ENCODE peak calls at places on chromosomes 2 and 18, in seven cellular contexts. N, M, X, Y, V, U and D are unnamed samples. For H3K4me1, the result is how much of the 10 kb centered on the place peaks cover.

GRCh38 chr2:191724015-191724414 is 46.1 kb downstream of the NABP1 start:
- DNase-seq in N (no peak), M (no peak), X (no peak), Y (no peak), V (no peak), U (no peak), D (no peak)

GRCh38 chr18:24246143-24246542 is 107.3 kb downstream of the CABYR start:
- DNase-seq in N (no peak), M (no peak), X (no peak), Y (no peak), V (no peak), U (no peak), D (no peak)

GRCh38 chr2:162072181-162072702 is 1.8 kb downstream of the DPP4 start:
- DNase-seq in N (no peak), M (no peak), X (no peak), Y (no peak), V (no peak), U (no peak), D (peak)

GRCh38 chr2:235458839-235459273 is 35.0 kb upstream of the AGAP1 start:
- DNase-seq in N (no peak), M (no peak), X (no peak), Y (peak), V (no peak), U (peak), D (no peak)

GRCh38 chr2:26139269-26140183 is 33.4 kb upstream of the GAREM2 start:
- DNase-seq in N (no peak), M (no peak), X (no peak), Y (no peak), V (no peak), U (no peak), D (no peak)

GRCh38 chr2:1855150-1855549 is 110.8 kb upstream of the PXDN start:
- DNase-seq in N (no peak), M (peak), X (no peak), Y (no peak), V (peak), U (peak), D (no peak)

GRCh38 chr2:43225093-43225787 is 1.2 kb downstream of the ZFP36L2 start:
- DNase-seq in N (peak), M (peak), X (peak), Y (peak), V (peak), U (peak), D (peak)

GRCh38 chr2:17539596-17539992 is 902 bp upstream of the VSNL1 start:
- DNase-seq in N (peak), M (peak), X (no peak), Y (no peak), V (no peak), U (peak), D (no peak)

GRCh38 chr2:168751104-168751768 is 51.2 kb upstream of the NOSTRIN start:
- DNase-seq in N (no peak), M (no peak), X (no peak), Y (no peak), V (no peak), U (no peak), D (peak)

GRCh38 chr18:3088444-3088843 is 75.5 kb upstream of the LPIN2 start:
- DNase-seq in N (no peak), M (no peak), X (no peak), Y (no peak), V (no peak), U (no peak), D (no peak)
- H3K27ac ChIP-seq in N (no peak), M (no peak), X (no peak), Y (no peak), V (no peak), U (peak), D (no peak)

DNA sequence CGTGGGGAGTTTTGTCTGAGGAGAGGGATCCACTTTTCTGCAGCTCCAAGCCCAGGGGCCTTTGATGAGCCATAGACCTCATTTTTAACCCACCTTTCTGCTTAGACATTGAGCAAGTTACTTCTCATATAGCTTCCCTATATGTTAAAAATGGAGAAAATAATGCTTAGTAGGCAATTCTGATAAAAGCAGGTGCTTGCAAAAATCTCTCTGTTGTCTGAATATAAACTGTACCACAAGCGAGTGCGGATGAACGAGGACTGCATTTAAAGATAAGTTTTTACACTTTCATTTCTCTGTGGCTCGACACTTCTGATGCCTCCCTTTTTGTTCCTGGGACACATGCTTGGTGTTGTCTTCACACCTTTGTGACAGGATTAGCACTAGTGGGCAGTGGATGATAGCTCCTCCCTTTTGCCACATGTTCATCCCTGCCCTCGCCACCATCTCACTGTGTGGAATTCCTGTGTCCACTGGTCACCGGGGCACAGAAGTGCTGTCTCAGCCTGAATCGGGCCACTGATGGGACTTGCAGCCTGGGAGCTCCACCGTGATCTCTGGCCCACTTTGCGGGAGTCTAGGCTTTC is 1.6 kb downstream of the TYMS start:
- DNase-seq in N (no peak), M (no peak), X (no peak), Y (no peak), V (no peak), U (no peak), D (no peak)
- H3K4me3 ChIP-seq in N (no peak), M (peak), X (peak), Y (peak), V (peak), U (peak), D (peak)

GRCh38 chr2:134244587-134244986 is 9.3 kb upstream of the MGAT5 start:
- DNase-seq in N (no peak), M (no peak), X (no peak), Y (no peak), V (no peak), U (no peak), D (no peak)
- H3K4me1 ChIP-seq in N (under half), M (under half), X (under half), Y (under half), V (under half), U (under half), D (under half)

GRCh38 chr18:9708882-9709877 is 1.1 kb downstream of the RAB31 start:
- DNase-seq in N (peak), M (peak), X (peak), Y (peak), V (no peak), U (peak), D (no peak)

GRCh38 chr18:9708057-9708881 is at the start of gene RAB31:
- DNase-seq in N (peak), M (peak), X (peak), Y (no peak), V (peak), U (peak), D (peak)

GRCh38 chr18:9705183-9705864 is 2.8 kb upstream of the RAB31 start:
- DNase-seq in N (no peak), M (no peak), X (no peak), Y (peak), V (no peak), U (no peak), D (no peak)

GRCh38 chr18:9706081-9706935 is 1.8 kb upstream of the RAB31 start:
- DNase-seq in N (no peak), M (no peak), X (no peak), Y (peak), V (no peak), U (no peak), D (no peak)

DNA sequence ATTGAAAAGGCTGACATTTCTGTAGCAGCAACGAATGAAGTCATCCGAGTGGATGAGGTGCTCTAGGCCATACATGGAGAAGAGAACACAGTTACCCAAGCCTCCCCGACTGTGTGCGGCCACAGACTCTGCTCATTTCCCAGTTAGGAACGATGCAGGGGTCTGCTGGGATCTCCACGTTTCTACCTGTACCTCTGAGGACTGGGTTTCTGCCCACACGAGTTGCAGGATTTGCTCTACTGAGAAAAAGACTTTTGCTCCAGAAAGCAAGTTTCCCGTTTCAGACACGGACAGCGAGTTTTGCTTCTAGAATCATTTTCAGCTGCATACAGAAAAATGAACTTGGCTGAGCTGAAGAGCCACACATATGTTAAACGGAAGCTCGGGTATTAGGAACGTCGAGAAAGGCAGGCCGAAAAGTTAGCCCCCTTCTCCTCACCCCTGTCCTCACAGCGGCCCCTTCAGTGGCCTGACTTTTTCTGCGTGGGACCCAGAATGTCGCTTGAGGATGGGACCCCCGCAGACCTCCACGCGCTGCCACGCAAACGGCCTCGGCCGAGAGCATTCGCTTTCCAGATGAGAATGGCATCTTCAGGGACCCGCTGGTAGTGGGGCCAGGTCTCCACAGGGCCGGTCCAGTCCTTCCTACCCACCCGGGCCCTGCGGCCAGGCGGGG is 582 bp upstream of the RAB31 start:
- DNase-seq in N (no peak), M (no peak), X (no peak), Y (no peak), V (no peak), U (no peak), D (no peak)
- H3K27ac ChIP-seq in N (peak), M (no peak), X (peak), Y (no peak), V (no peak), U (no peak), D (no peak)

GRCh38 chr2:178863856-178864620 is 56.8 kb upstream of the TTN start:
- DNase-seq in N (no peak), M (peak), X (no peak), Y (no peak), V (no peak), U (peak), D (no peak)

GRCh38 chr2:178860551-178860950 is 53.3 kb upstream of the TTN start:
- DNase-seq in N (no peak), M (no peak), X (no peak), Y (no peak), V (no peak), U (no peak), D (no peak)

GRCh38 chr2:178863130-178863855 is 56.1 kb upstream of the TTN start:
- DNase-seq in N (no peak), M (no peak), X (no peak), Y (no peak), V (no peak), U (no peak), D (no peak)

GRCh38 chr2:178858896-178859628 is 51.8 kb upstream of the TTN start:
- DNase-seq in N (no peak), M (no peak), X (no peak), Y (no peak), V (no peak), U (no peak), D (no peak)

GRCh38 chr2:178859760-178860159 is 52.5 kb upstream of the TTN start:
- DNase-seq in N (no peak), M (no peak), X (no peak), Y (no peak), V (no peak), U (no peak), D (no peak)
- H3K4me3 ChIP-seq in N (no peak), M (no peak), X (no peak), Y (no peak), V (no peak), U (no peak), D (no peak)

GRCh38 chr2:226153553-226153952 is 646.1 kb downstream of the IRS1 start:
- DNase-seq in N (no peak), M (no peak), X (no peak), Y (no peak), V (no peak), U (no peak), D (no peak)

GRCh38 chr2:226158229-226158628 is 641.4 kb downstream of the IRS1 start:
- DNase-seq in N (no peak), M (peak), X (no peak), Y (no peak), V (no peak), U (peak), D (no peak)

GRCh38 chr2:226155476-226155875 is 644.1 kb downstream of the IRS1 start:
- DNase-seq in N (no peak), M (no peak), X (no peak), Y (no peak), V (no peak), U (no peak), D (no peak)

GRCh38 chr2:226151157-226151556 is 648.5 kb downstream of the IRS1 start:
- DNase-seq in N (no peak), M (no peak), X (no peak), Y (no peak), V (no peak), U (no peak), D (no peak)

GRCh38 chr2:226154610-226155009 is 645.0 kb downstream of the IRS1 start:
- DNase-seq in N (no peak), M (no peak), X (no peak), Y (no peak), V (no peak), U (no peak), D (no peak)
- H3K4me1 ChIP-seq in N (under half), M (under half), X (under half), Y (under half), V (under half), U (under half), D (under half)

GRCh38 chr2:229616433-229616832 is 97.9 kb downstream of the DNER start:
- DNase-seq in N (no peak), M (no peak), X (no peak), Y (no peak), V (no peak), U (no peak), D (no peak)

GRCh38 chr2:229612395-229612971 is 101.9 kb downstream of the DNER start:
- DNase-seq in N (no peak), M (no peak), X (no peak), Y (no peak), V (no peak), U (no peak), D (no peak)

GRCh38 chr2:229611360-229611759 is 103.0 kb downstream of the DNER start:
- DNase-seq in N (no peak), M (no peak), X (no peak), Y (no peak), V (no peak), U (no peak), D (no peak)

GRCh38 chr2:229610359-229610758 is 104.0 kb downstream of the DNER start:
- DNase-seq in N (no peak), M (no peak), X (no peak), Y (no peak), V (no peak), U (no peak), D (no peak)

DNA sequence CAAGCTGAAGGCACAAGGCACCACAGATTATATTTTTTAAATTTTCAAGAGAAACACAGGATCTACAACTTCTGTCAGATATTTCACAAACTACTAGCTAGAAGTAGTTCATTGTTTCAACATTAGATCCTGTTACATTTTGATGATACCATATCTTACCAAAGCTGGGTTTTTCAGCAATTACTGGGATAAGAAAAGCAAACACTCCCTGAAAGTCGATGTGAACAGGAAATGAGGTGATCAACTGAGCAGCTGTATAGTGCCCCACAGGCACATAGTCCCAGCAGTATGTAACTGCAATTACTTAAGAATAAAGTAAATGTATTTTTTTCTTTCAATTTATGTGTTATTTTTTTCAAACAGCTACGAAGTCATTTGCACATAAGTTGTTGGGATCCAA is 103.5 kb downstream of the DNER start:
- DNase-seq in N (no peak), M (no peak), X (no peak), Y (peak), V (no peak), U (no peak), D (no peak)
- H3K27ac ChIP-seq in N (no peak), M (no peak), X (no peak), Y (no peak), V (no peak), U (no peak), D (no peak)